ENCODE peak calls at places on chromosome 18, in four cellular contexts. One of them, this sample, is unnamed. For H3K27me3, the result is how much of the 10 kb centered on the place peaks cover.

GRCh38 chr18:9008709-9009635 is 93.5 kb upstream of the NDUFV2 start:
- DNase-seq in neural progenitor cell: no peak
- DNase-seq in GM23338: no peak
- DNase-seq in GM23248: no peak
- DNase-seq in this sample: no peak

GRCh38 chr18:59454909-59455727 is 96.1 kb upstream of the LMAN1 start:
- DNase-seq in neural progenitor cell: peak
- DNase-seq in GM23248: no peak
- DNase-seq in GM23338: no peak
- DNase-seq in this sample: no peak

GRCh38 chr18:78785706-78786105 is 193.9 kb upstream of the SALL3 start:
- DNase-seq in GM23338: no peak
- DNase-seq in GM23248: no peak
- DNase-seq in neural progenitor cell: no peak
- DNase-seq in this sample: no peak

GRCh38 chr18:9058426-9058825 is 44.1 kb upstream of the NDUFV2 start:
- DNase-seq in GM23248: no peak
- DNase-seq in neural progenitor cell: no peak
- DNase-seq in GM23338: no peak
- DNase-seq in this sample: no peak

GRCh38 chr18:1102848-1103247 is 198.2 kb downstream of the ADCYAP1 start:
- DNase-seq in neural progenitor cell: no peak
- DNase-seq in GM23248: no peak
- DNase-seq in GM23338: peak
- DNase-seq in this sample: no peak

GRCh38 chr18:80022613-80023012 is 11.6 kb upstream of the RBFA start:
- DNase-seq in GM23248: peak
- DNase-seq in GM23338: peak
- DNase-seq in neural progenitor cell: peak
- DNase-seq in this sample: peak

GRCh38 chr18:25876334-25876979 is 214.0 kb downstream of the SS18 start:
- DNase-seq in GM23338: no peak
- DNase-seq in GM23248: no peak
- DNase-seq in neural progenitor cell: no peak
- DNase-seq in this sample: no peak

GRCh38 chr18:35074581-35074980 is 33.4 kb downstream of the MAPRE2 start:
- DNase-seq in GM23248: no peak
- DNase-seq in GM23338: no peak
- DNase-seq in neural progenitor cell: no peak
- DNase-seq in this sample: no peak

GRCh38 chr18:33611525-33612135 is 33.6 kb downstream of the ASXL3 start:
- DNase-seq in GM23248: no peak
- DNase-seq in neural progenitor cell: no peak
- DNase-seq in GM23338: no peak
- DNase-seq in this sample: no peak

GRCh38 chr18:25875574-25875973 is 214.8 kb downstream of the SS18 start:
- DNase-seq in GM23248: no peak
- DNase-seq in GM23338: no peak
- DNase-seq in neural progenitor cell: no peak
- DNase-seq in this sample: no peak

GRCh38 chr18:55237665-55238064 is 278.4 kb upstream of the CCDC68 start:
- DNase-seq in GM23248: no peak
- DNase-seq in neural progenitor cell: no peak
- DNase-seq in GM23338: no peak
- DNase-seq in this sample: no peak

GRCh38 chr18:3898866-3899613 is 449.1 kb downstream of the TGIF1 start:
- DNase-seq in neural progenitor cell: no peak
- DNase-seq in GM23338: no peak
- DNase-seq in GM23248: no peak
- DNase-seq in this sample: no peak

GRCh38 chr18:78102135-78102534 is 852.5 kb downstream of the GALR1 start:
- DNase-seq in GM23338: no peak
- DNase-seq in neural progenitor cell: no peak
- DNase-seq in GM23248: no peak
- DNase-seq in this sample: no peak

GRCh38 chr18:54845788-54846187 is 17.5 kb downstream of the RAB27B start:
- DNase-seq in GM23248: peak
- DNase-seq in neural progenitor cell: no peak
- DNase-seq in GM23338: no peak
- DNase-seq in this sample: peak

GRCh38 chr18:79944746-79945117 is 6.7 kb downstream of the SLC66A2 start:
- DNase-seq in GM23338: no peak
- DNase-seq in neural progenitor cell: no peak
- DNase-seq in GM23248: no peak
- DNase-seq in this sample: no peak

GRCh38 chr18:6785001-6785400 is 55.5 kb downstream of the ARHGAP28 start:
- DNase-seq in GM23338: no peak
- DNase-seq in neural progenitor cell: no peak
- DNase-seq in GM23248: no peak
- DNase-seq in this sample: no peak

GRCh38 chr18:78618726-78619125 is 360.9 kb upstream of the SALL3 start:
- DNase-seq in GM23338: no peak
- DNase-seq in GM23248: no peak
- DNase-seq in neural progenitor cell: no peak
- DNase-seq in this sample: no peak

GRCh38 chr18:61475931-61476330 is 142.7 kb downstream of the CDH20 start:
- DNase-seq in GM23338: no peak
- DNase-seq in GM23248: no peak
- DNase-seq in neural progenitor cell: no peak
- DNase-seq in this sample: no peak

GRCh38 chr18:8260319-8260718 is 348.9 kb upstream of the RAB12 start:
- DNase-seq in GM23338: peak
- DNase-seq in GM23248: peak
- DNase-seq in neural progenitor cell: no peak
- DNase-seq in this sample: peak

GRCh38 chr18:55635439-55635838 is 47.4 kb upstream of the TCF4 start:
- DNase-seq in GM23338: no peak
- DNase-seq in GM23248: peak
- DNase-seq in neural progenitor cell: no peak
- DNase-seq in this sample: no peak

GRCh38 chr18:36485772-36486171 is 188.3 kb downstream of the FHOD3 start:
- DNase-seq in GM23248: no peak
- DNase-seq in neural progenitor cell: no peak
- DNase-seq in GM23338: no peak
- DNase-seq in this sample: peak

GRCh38 chr18:35619941-35620340 is 38.4 kb downstream of the GALNT1 start:
- DNase-seq in neural progenitor cell: no peak
- DNase-seq in GM23248: no peak
- DNase-seq in GM23338: no peak
- DNase-seq in this sample: no peak

GRCh38 chr18:12742453-12742852 is 39.6 kb downstream of the PSMG2 start:
- DNase-seq in neural progenitor cell: no peak
- DNase-seq in GM23248: peak
- DNase-seq in GM23338: no peak
- DNase-seq in this sample: peak

GRCh38 chr18:944440-944839 is 39.8 kb downstream of the ADCYAP1 start:
- DNase-seq in neural progenitor cell: no peak
- DNase-seq in GM23248: peak
- DNase-seq in GM23338: no peak
- DNase-seq in this sample: peak

GRCh38 chr18:63320041-63320689 is 596 bp upstream of the BCL2 start:
- DNase-seq in GM23338: peak
- DNase-seq in neural progenitor cell: peak
- DNase-seq in GM23248: peak
- DNase-seq in this sample: peak

GRCh38 chr18:4358618-4359017 is 96.5 kb downstream of the DLGAP1 start:
- DNase-seq in neural progenitor cell: peak
- DNase-seq in GM23338: peak
- DNase-seq in GM23248: no peak
- DNase-seq in this sample: no peak

GRCh38 chr18:60556326-60556725 is 183.8 kb upstream of the MC4R start:
- DNase-seq in GM23338: no peak
- DNase-seq in neural progenitor cell: no peak
- DNase-seq in GM23248: no peak
- DNase-seq in this sample: no peak

GRCh38 chr18:75211002-75211621 is 515 bp downstream of the TSHZ1 start:
- DNase-seq in neural progenitor cell: peak
- DNase-seq in GM23248: peak
- DNase-seq in GM23338: peak
- DNase-seq in this sample: no peak

GRCh38 chr18:12278765-12279682 is 24.9 kb downstream of the CIDEA start:
- DNase-seq in GM23248: peak
- DNase-seq in GM23338: peak
- DNase-seq in neural progenitor cell: peak
- DNase-seq in this sample: no peak

GRCh38 chr18:64713284-64713683 is 564.4 kb upstream of the LINC00305 start:
- DNase-seq in GM23248: no peak
- DNase-seq in neural progenitor cell: no peak
- DNase-seq in GM23338: no peak
- DNase-seq in this sample: peak

GRCh38 chr18:57425096-57425495 is 10.1 kb upstream of the ONECUT2 start:
- DNase-seq in GM23248: no peak
- DNase-seq in GM23338: no peak
- DNase-seq in neural progenitor cell: no peak
- DNase-seq in this sample: no peak
- H3K27me3 ChIP-seq in GM23248: half or more
- H3K27me3 ChIP-seq in GM23338: half or more
- H3K27me3 ChIP-seq in neural progenitor cell: half or more
- H3K27me3 ChIP-seq in this sample: half or more

DNA sequence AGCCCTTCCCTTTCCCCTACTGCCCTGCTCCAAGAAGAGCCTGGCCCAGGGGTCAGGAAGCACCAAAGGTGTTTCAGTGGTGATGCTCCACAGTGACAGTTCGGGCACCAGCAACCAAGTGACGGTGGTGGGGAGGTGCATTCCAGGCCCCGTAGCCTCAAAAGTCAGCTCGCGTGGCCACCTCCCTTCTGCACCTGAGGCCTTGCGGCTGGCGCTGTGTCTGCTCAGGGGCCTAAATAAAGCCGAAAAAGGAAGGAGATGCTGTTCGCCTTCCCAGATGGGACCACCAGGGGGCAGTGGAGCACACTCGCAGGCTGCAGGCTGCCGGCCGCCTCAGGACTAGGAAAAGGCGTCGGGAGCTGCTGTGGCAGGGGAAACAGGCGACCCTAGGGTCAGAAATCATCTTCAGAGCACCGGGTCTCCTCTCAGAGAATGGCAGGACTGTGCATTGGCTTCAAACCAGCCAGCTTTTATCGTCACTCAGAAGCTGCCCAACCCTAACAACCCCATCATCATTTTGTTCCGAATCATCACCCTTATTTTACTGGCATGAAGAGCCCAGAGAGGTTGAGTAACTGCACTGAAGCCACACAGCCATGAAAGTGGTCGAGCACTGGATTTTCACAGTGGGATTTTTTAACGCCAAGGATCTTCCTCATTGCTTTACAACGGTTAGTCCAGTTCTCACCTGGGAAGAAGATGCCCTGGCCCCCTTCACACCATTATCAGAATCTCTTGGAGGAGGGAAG is 213.0 kb upstream of the CELF4 start:
- DNase-seq in GM23248: peak
- DNase-seq in GM23338: peak
- DNase-seq in neural progenitor cell: peak
- DNase-seq in this sample: peak
- TF ChIP-seq EZH2phosphoT487 in GM23248: no peak
- TF ChIP-seq EZH2phosphoT487 in GM23338: no peak
- TF ChIP-seq EZH2phosphoT487 in neural progenitor cell: no peak
- TF ChIP-seq EZH2phosphoT487 in this sample: no peak

GRCh38 chr18:5770176-5770575 is 125.1 kb downstream of the TMEM200C start:
- DNase-seq in neural progenitor cell: no peak
- DNase-seq in GM23248: no peak
- DNase-seq in GM23338: no peak
- DNase-seq in this sample: no peak
- H3K27me3 ChIP-seq in neural progenitor cell: under half
- H3K27me3 ChIP-seq in GM23248: under half
- H3K27me3 ChIP-seq in GM23338: under half
- H3K27me3 ChIP-seq in this sample: under half

GRCh38 chr18:23838801-23839366 is 149.6 kb downstream of the LAMA3 start:
- DNase-seq in neural progenitor cell: no peak
- DNase-seq in GM23338: no peak
- DNase-seq in GM23248: peak
- DNase-seq in this sample: peak
- TF ChIP-seq EZH2phosphoT487 in neural progenitor cell: no peak
- TF ChIP-seq EZH2phosphoT487 in GM23338: no peak
- TF ChIP-seq EZH2phosphoT487 in GM23248: no peak
- TF ChIP-seq EZH2phosphoT487 in this sample: no peak

GRCh38 chr18:32393407-32393806 is 77.3 kb downstream of the GAREM1 start:
- DNase-seq in neural progenitor cell: no peak
- DNase-seq in GM23338: no peak
- DNase-seq in GM23248: no peak
- DNase-seq in this sample: no peak
- H3K27me3 ChIP-seq in neural progenitor cell: under half
- H3K27me3 ChIP-seq in GM23338: under half
- H3K27me3 ChIP-seq in GM23248: under half
- H3K27me3 ChIP-seq in this sample: under half

DNA sequence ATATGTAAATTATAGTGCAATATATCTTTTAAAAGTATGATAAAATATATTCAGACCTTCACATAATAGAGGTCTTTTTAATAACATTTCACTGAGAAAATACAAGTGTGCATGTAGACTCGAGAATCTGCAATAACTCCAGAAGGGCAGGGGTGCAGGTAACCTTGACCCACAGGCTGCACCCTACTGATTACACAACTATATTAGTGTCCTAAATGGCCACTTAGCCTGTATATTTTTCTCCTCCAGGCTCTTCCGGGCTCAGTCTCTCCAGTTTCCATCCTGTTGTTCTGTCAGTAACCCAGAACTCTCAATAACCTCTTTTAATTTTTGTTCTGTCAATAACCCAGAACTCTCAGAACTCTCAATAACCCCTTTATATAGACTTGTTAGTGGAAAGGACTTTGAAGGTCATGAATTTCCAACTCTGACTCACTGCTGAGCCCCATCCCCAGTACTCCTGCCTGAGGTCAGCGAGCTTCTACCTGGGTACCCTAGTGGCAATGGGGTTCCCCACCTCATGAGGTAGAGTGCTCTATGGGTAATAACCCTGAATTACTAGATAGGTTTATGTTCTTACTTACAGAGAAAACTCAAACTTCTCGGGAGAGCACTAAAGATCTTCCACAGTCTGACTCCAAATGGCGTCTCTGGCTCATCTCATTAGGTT is 8.4 kb upstream of the TTR start:
- DNase-seq in GM23248: no peak
- DNase-seq in neural progenitor cell: no peak
- DNase-seq in GM23338: no peak
- DNase-seq in this sample: no peak
- TF ChIP-seq EZH2phosphoT487 in GM23248: no peak
- TF ChIP-seq EZH2phosphoT487 in neural progenitor cell: no peak
- TF ChIP-seq EZH2phosphoT487 in GM23338: no peak
- TF ChIP-seq EZH2phosphoT487 in this sample: no peak

DNA sequence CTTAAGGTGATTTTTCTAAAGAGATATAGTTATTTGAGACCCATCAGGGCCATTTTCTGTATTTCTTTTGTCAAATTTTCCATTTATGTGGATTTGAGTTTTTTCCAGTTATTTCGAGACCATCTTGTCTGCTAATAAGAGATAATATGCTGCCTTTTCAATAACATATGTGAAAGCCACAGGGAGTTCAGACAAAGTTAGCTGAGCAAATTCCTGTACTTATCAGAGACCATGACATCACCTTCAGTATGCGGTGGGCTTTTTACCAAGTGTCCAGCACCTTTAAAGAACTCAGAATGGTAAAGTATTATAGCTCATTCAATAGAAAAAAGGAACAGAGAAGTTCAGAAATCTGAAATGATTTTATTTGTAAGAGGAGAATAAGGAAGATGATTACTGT is 11.7 kb downstream of the MAPK4 start:
- DNase-seq in GM23248: no peak
- DNase-seq in neural progenitor cell: no peak
- DNase-seq in GM23338: no peak
- DNase-seq in this sample: no peak
- H3K27me3 ChIP-seq in GM23248: under half
- H3K27me3 ChIP-seq in neural progenitor cell: under half
- H3K27me3 ChIP-seq in GM23338: under half
- H3K27me3 ChIP-seq in this sample: under half

GRCh38 chr18:57915241-57915640 is 112.1 kb upstream of the ATP8B1 start:
- DNase-seq in neural progenitor cell: no peak
- DNase-seq in GM23248: no peak
- DNase-seq in GM23338: no peak
- DNase-seq in this sample: no peak
- TF ChIP-seq EZH2phosphoT487 in neural progenitor cell: no peak
- TF ChIP-seq EZH2phosphoT487 in GM23248: no peak
- TF ChIP-seq EZH2phosphoT487 in GM23338: no peak
- TF ChIP-seq EZH2phosphoT487 in this sample: no peak